ENCODE peak calls at places on chromosomes 13 and 19, in five cellular contexts. One of them, this sample, is unnamed. For H3K4me1, the result is how much of the 10 kb centered on the place peaks cover.

GRCh38 chr13:90717451-90717936 is 630.0 kb upstream of the MIR17HG start:
- DNase-seq in CD8-positive, alpha-beta memory T cell: no peak
- DNase-seq in A673: peak
- DNase-seq in CD8-positive, alpha-beta T cell: no peak
- DNase-seq in ascending aorta: no peak
- DNase-seq in this sample: no peak

GRCh38 chr19:5651361-5651760 is 28.5 kb downstream of the SAFB start:
- DNase-seq in CD8-positive, alpha-beta memory T cell: no peak
- DNase-seq in A673: no peak
- DNase-seq in CD8-positive, alpha-beta T cell: no peak
- DNase-seq in ascending aorta: no peak
- DNase-seq in this sample: no peak

GRCh38 chr19:56146904-56147303 is 5.8 kb downstream of the ZNF444 start:
- DNase-seq in CD8-positive, alpha-beta memory T cell: no peak
- DNase-seq in A673: no peak
- DNase-seq in CD8-positive, alpha-beta T cell: no peak
- DNase-seq in ascending aorta: no peak
- DNase-seq in this sample: no peak

GRCh38 chr13:93859666-93860065 is 619.8 kb downstream of the DCT start:
- DNase-seq in CD8-positive, alpha-beta memory T cell: no peak
- DNase-seq in A673: no peak
- DNase-seq in CD8-positive, alpha-beta T cell: no peak
- DNase-seq in ascending aorta: no peak
- DNase-seq in this sample: no peak

GRCh38 chr13:77267362-77267761 is 59.5 kb downstream of the MYCBP2 start:
- DNase-seq in CD8-positive, alpha-beta memory T cell: no peak
- DNase-seq in A673: no peak
- DNase-seq in CD8-positive, alpha-beta T cell: no peak
- DNase-seq in ascending aorta: no peak
- DNase-seq in this sample: no peak

GRCh38 chr13:113183450-113184129 is 24.9 kb downstream of the PCID2 start:
- DNase-seq in CD8-positive, alpha-beta memory T cell: no peak
- DNase-seq in A673: no peak
- DNase-seq in CD8-positive, alpha-beta T cell: no peak
- DNase-seq in ascending aorta: no peak
- DNase-seq in this sample: no peak

GRCh38 chr13:80314711-80315505 is 26.0 kb downstream of the SPRY2 start:
- DNase-seq in CD8-positive, alpha-beta memory T cell: no peak
- DNase-seq in A673: peak
- DNase-seq in CD8-positive, alpha-beta T cell: no peak
- DNase-seq in ascending aorta: no peak
- DNase-seq in this sample: no peak

GRCh38 chr13:109941221-109941620 is 154.8 kb upstream of the IRS2 start:
- DNase-seq in CD8-positive, alpha-beta memory T cell: no peak
- DNase-seq in A673: no peak
- DNase-seq in CD8-positive, alpha-beta T cell: no peak
- DNase-seq in ascending aorta: no peak
- DNase-seq in this sample: no peak

GRCh38 chr13:101454767-101455166 is 2.3 kb downstream of the ITGBL1 start:
- DNase-seq in CD8-positive, alpha-beta memory T cell: no peak
- DNase-seq in A673: no peak
- DNase-seq in CD8-positive, alpha-beta T cell: no peak
- DNase-seq in ascending aorta: no peak
- DNase-seq in this sample: no peak

GRCh38 chr13:78022164-78022877 is 103.7 kb upstream of the EDNRB start:
- DNase-seq in CD8-positive, alpha-beta memory T cell: no peak
- DNase-seq in A673: peak
- DNase-seq in CD8-positive, alpha-beta T cell: no peak
- DNase-seq in ascending aorta: peak
- DNase-seq in this sample: no peak

GRCh38 chr13:98565726-98566577 is 11.0 kb downstream of the STK24 start:
- DNase-seq in CD8-positive, alpha-beta memory T cell: no peak
- DNase-seq in A673: no peak
- DNase-seq in CD8-positive, alpha-beta T cell: no peak
- DNase-seq in ascending aorta: no peak
- DNase-seq in this sample: no peak

GRCh38 chr19:15683411-15683810 is 10.5 kb downstream of the CYP4F12 start:
- DNase-seq in CD8-positive, alpha-beta memory T cell: no peak
- DNase-seq in A673: no peak
- DNase-seq in CD8-positive, alpha-beta T cell: no peak
- DNase-seq in ascending aorta: no peak
- DNase-seq in this sample: no peak

GRCh38 chr13:74287672-74288169 is 153.5 kb upstream of the KLF12 start:
- DNase-seq in CD8-positive, alpha-beta memory T cell: peak
- DNase-seq in A673: peak
- DNase-seq in CD8-positive, alpha-beta T cell: peak
- DNase-seq in ascending aorta: peak
- DNase-seq in this sample: peak

GRCh38 chr13:61286148-61286745 is 129.4 kb downstream of the PCDH20 start:
- DNase-seq in CD8-positive, alpha-beta memory T cell: no peak
- DNase-seq in A673: peak
- DNase-seq in CD8-positive, alpha-beta T cell: no peak
- DNase-seq in ascending aorta: no peak
- DNase-seq in this sample: peak

GRCh38 chr13:41199526-41199925 is 5.2 kb upstream of the KBTBD7 start:
- DNase-seq in CD8-positive, alpha-beta memory T cell: no peak
- DNase-seq in A673: no peak
- DNase-seq in CD8-positive, alpha-beta T cell: no peak
- DNase-seq in ascending aorta: no peak
- DNase-seq in this sample: no peak

GRCh38 chr13:98549006-98549727 is 27.7 kb downstream of the STK24 start:
- DNase-seq in CD8-positive, alpha-beta memory T cell: no peak
- DNase-seq in A673: no peak
- DNase-seq in CD8-positive, alpha-beta T cell: no peak
- DNase-seq in ascending aorta: no peak
- DNase-seq in this sample: no peak

GRCh38 chr19:8600816-8601215 is 9.7 kb downstream of the ADAMTS10 start:
- DNase-seq in CD8-positive, alpha-beta memory T cell: no peak
- DNase-seq in A673: no peak
- DNase-seq in CD8-positive, alpha-beta T cell: no peak
- DNase-seq in ascending aorta: no peak
- DNase-seq in this sample: no peak

GRCh38 chr19:52277471-52277870 is 8.1 kb downstream of the ZNF766 start:
- DNase-seq in CD8-positive, alpha-beta memory T cell: no peak
- DNase-seq in A673: no peak
- DNase-seq in CD8-positive, alpha-beta T cell: no peak
- DNase-seq in ascending aorta: no peak
- DNase-seq in this sample: no peak

GRCh38 chr13:109162248-109163051 is 533.0 kb downstream of the MYO16 start:
- DNase-seq in CD8-positive, alpha-beta memory T cell: no peak
- DNase-seq in A673: no peak
- DNase-seq in CD8-positive, alpha-beta T cell: no peak
- DNase-seq in ascending aorta: no peak
- DNase-seq in this sample: no peak

GRCh38 chr19:34336781-34337271 is 28.2 kb upstream of the GPI start:
- DNase-seq in CD8-positive, alpha-beta memory T cell: peak
- DNase-seq in A673: peak
- DNase-seq in CD8-positive, alpha-beta T cell: no peak
- DNase-seq in ascending aorta: no peak
- DNase-seq in this sample: no peak

GRCh38 chr13:101423872-101424271 is 7.6 kb upstream of the NALCN start:
- DNase-seq in CD8-positive, alpha-beta memory T cell: no peak
- DNase-seq in A673: no peak
- DNase-seq in CD8-positive, alpha-beta T cell: no peak
- DNase-seq in ascending aorta: no peak
- DNase-seq in this sample: no peak

GRCh38 chr13:32645854-32646253 is 59.6 kb downstream of the PDS5B start:
- DNase-seq in CD8-positive, alpha-beta memory T cell: no peak
- DNase-seq in A673: no peak
- DNase-seq in CD8-positive, alpha-beta T cell: no peak
- DNase-seq in ascending aorta: no peak
- DNase-seq in this sample: no peak

GRCh38 chr13:90302113-90302512 is 1045.4 kb upstream of the MIR17HG start:
- DNase-seq in CD8-positive, alpha-beta memory T cell: no peak
- DNase-seq in A673: no peak
- DNase-seq in CD8-positive, alpha-beta T cell: no peak
- DNase-seq in ascending aorta: no peak
- DNase-seq in this sample: no peak

GRCh38 chr13:99288069-99288468 is 19.1 kb downstream of the GPR183 start:
- DNase-seq in CD8-positive, alpha-beta memory T cell: no peak
- DNase-seq in A673: no peak
- DNase-seq in CD8-positive, alpha-beta T cell: no peak
- DNase-seq in ascending aorta: no peak
- DNase-seq in this sample: no peak

GRCh38 chr19:38190793-38191192 is 33.2 kb downstream of the DPF1 start:
- DNase-seq in CD8-positive, alpha-beta memory T cell: no peak
- DNase-seq in A673: no peak
- DNase-seq in CD8-positive, alpha-beta T cell: no peak
- DNase-seq in ascending aorta: no peak
- DNase-seq in this sample: no peak

GRCh38 chr19:54707932-54708331 is 16.3 kb upstream of the KIR3DL3 start:
- DNase-seq in CD8-positive, alpha-beta memory T cell: no peak
- DNase-seq in A673: no peak
- DNase-seq in CD8-positive, alpha-beta T cell: no peak
- DNase-seq in ascending aorta: no peak
- DNase-seq in this sample: no peak

GRCh38 chr13:91141619-91142061 is 205.8 kb upstream of the MIR17HG start:
- DNase-seq in CD8-positive, alpha-beta memory T cell: no peak
- DNase-seq in A673: no peak
- DNase-seq in CD8-positive, alpha-beta T cell: no peak
- DNase-seq in ascending aorta: no peak
- DNase-seq in this sample: no peak

GRCh38 chr13:114017966-114018365 is 44.1 kb upstream of the C13orf46 start:
- DNase-seq in CD8-positive, alpha-beta memory T cell: no peak
- DNase-seq in A673: no peak
- DNase-seq in CD8-positive, alpha-beta T cell: no peak
- DNase-seq in ascending aorta: no peak
- DNase-seq in this sample: no peak

GRCh38 chr13:111521691-111522229 is 201.3 kb downstream of the TEX29 start:
- DNase-seq in CD8-positive, alpha-beta memory T cell: no peak
- DNase-seq in A673: no peak
- DNase-seq in CD8-positive, alpha-beta T cell: no peak
- DNase-seq in ascending aorta: no peak
- DNase-seq in this sample: no peak

GRCh38 chr19:10768369-10768768 is 50.5 kb downstream of the DNM2 start:
- DNase-seq in CD8-positive, alpha-beta memory T cell: no peak
- DNase-seq in A673: no peak
- DNase-seq in CD8-positive, alpha-beta T cell: no peak
- DNase-seq in ascending aorta: no peak
- DNase-seq in this sample: no peak
- H3K4me1 ChIP-seq in CD8-positive, alpha-beta memory T cell: under half
- H3K4me1 ChIP-seq in A673: under half
- H3K4me1 ChIP-seq in CD8-positive, alpha-beta T cell: under half
- H3K4me1 ChIP-seq in ascending aorta: under half
- H3K4me1 ChIP-seq in this sample: under half

GRCh38 chr19:14614099-14614412 is 31.2 kb downstream of the CLEC17A start:
- DNase-seq in CD8-positive, alpha-beta memory T cell: no peak
- DNase-seq in A673: no peak
- DNase-seq in CD8-positive, alpha-beta T cell: no peak
- DNase-seq in ascending aorta: no peak
- DNase-seq in this sample: no peak
- H3K4me1 ChIP-seq in CD8-positive, alpha-beta memory T cell: under half
- H3K4me1 ChIP-seq in A673: under half
- H3K4me1 ChIP-seq in CD8-positive, alpha-beta T cell: under half
- H3K4me1 ChIP-seq in ascending aorta: under half
- H3K4me1 ChIP-seq in this sample: under half

GRCh38 chr19:36215276-36216171 is 618 bp downstream of the ZNF146 start:
- DNase-seq in CD8-positive, alpha-beta memory T cell: no peak
- DNase-seq in A673: peak
- DNase-seq in CD8-positive, alpha-beta T cell: no peak
- DNase-seq in ascending aorta: no peak
- DNase-seq in this sample: peak

GRCh38 chr19:36210497-36210896 is 4.0 kb downstream of the ZNF565 start:
- DNase-seq in CD8-positive, alpha-beta memory T cell: no peak
- DNase-seq in A673: no peak
- DNase-seq in CD8-positive, alpha-beta T cell: no peak
- DNase-seq in ascending aorta: no peak
- DNase-seq in this sample: no peak

GRCh38 chr19:36212895-36213294 is 1.6 kb downstream of the ZNF565 start:
- DNase-seq in CD8-positive, alpha-beta memory T cell: no peak
- DNase-seq in A673: no peak
- DNase-seq in CD8-positive, alpha-beta T cell: no peak
- DNase-seq in ascending aorta: no peak
- DNase-seq in this sample: no peak

GRCh38 chr19:36214388-36215275 is at the start of the genes ZNF146 and ZNF565:
- DNase-seq in CD8-positive, alpha-beta memory T cell: peak
- DNase-seq in A673: peak
- DNase-seq in CD8-positive, alpha-beta T cell: peak
- DNase-seq in ascending aorta: peak
- DNase-seq in this sample: peak

DNA sequence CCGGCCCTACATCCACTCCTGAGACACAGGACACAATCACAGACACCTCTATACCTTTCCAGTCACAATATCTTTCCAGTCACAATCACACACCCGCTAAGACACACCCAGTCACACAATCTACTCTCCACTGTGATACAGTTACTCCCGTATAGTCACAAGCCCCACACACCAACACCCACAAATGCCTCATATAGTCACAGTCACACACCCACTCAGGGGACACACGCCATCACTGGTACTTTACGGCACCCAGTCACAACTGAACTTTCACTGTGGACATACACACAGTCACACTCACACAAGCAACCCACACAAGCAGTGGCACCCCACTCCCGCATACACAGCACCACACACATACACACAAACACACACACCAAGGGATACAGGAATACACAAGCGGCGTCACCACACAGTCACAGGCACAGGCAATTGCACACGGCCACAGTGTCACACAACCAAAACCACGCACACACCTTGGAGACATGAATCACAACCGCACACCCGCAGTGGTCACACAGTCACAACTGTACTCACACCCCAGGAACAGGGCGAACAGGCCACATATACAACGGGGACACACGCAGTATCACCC is 575 bp downstream of the ZNF565 start:
- DNase-seq in CD8-positive, alpha-beta memory T cell: peak
- DNase-seq in A673: no peak
- DNase-seq in CD8-positive, alpha-beta T cell: no peak
- DNase-seq in ascending aorta: peak
- DNase-seq in this sample: no peak
- H3K4me1 ChIP-seq in CD8-positive, alpha-beta memory T cell: under half
- H3K4me1 ChIP-seq in A673: under half
- H3K4me1 ChIP-seq in CD8-positive, alpha-beta T cell: under half
- H3K4me1 ChIP-seq in ascending aorta: under half
- H3K4me1 ChIP-seq in this sample: under half

GRCh38 chr19:17103177-17103576 is 27.6 kb downstream of the MYO9B start:
- DNase-seq in CD8-positive, alpha-beta memory T cell: no peak
- DNase-seq in A673: peak
- DNase-seq in CD8-positive, alpha-beta T cell: no peak
- DNase-seq in ascending aorta: no peak
- DNase-seq in this sample: no peak
- H3K4me1 ChIP-seq in CD8-positive, alpha-beta memory T cell: under half
- H3K4me1 ChIP-seq in A673: under half
- H3K4me1 ChIP-seq in CD8-positive, alpha-beta T cell: under half
- H3K4me1 ChIP-seq in ascending aorta: under half
- H3K4me1 ChIP-seq in this sample: under half

GRCh38 chr13:45331123-45331619 is 9.8 kb downstream of the TPT1 start:
- DNase-seq in CD8-positive, alpha-beta memory T cell: no peak
- DNase-seq in A673: no peak
- DNase-seq in CD8-positive, alpha-beta T cell: no peak
- DNase-seq in ascending aorta: no peak
- DNase-seq in this sample: no peak
- H3K4me1 ChIP-seq in CD8-positive, alpha-beta memory T cell: half or more
- H3K4me1 ChIP-seq in A673: half or more
- H3K4me1 ChIP-seq in CD8-positive, alpha-beta T cell: half or more
- H3K4me1 ChIP-seq in ascending aorta: under half
- H3K4me1 ChIP-seq in this sample: under half

GRCh38 chr19:46721269-46722003 is 4.5 kb upstream of the PRKD2 start:
- DNase-seq in CD8-positive, alpha-beta memory T cell: no peak
- DNase-seq in A673: no peak
- DNase-seq in CD8-positive, alpha-beta T cell: no peak
- DNase-seq in ascending aorta: no peak
- DNase-seq in this sample: no peak
- H3K4me1 ChIP-seq in CD8-positive, alpha-beta memory T cell: under half
- H3K4me1 ChIP-seq in A673: under half
- H3K4me1 ChIP-seq in CD8-positive, alpha-beta T cell: under half
- H3K4me1 ChIP-seq in ascending aorta: under half
- H3K4me1 ChIP-seq in this sample: under half